ENCODE peak calls at places on chromosomes 12 and 14, in seven cellular contexts. One of them, this sample, is unnamed.

GRCh38 chr12:21697829-21698630 is 40.4 kb upstream of the LDHB start:
- DNase-seq in naive thymus-derived CD4-positive, alpha-beta T cell: peak; percentile 45
- DNase-seq in heart left ventricle: no peak
- DNase-seq in left ventricle myocardium inferior: no peak
- DNase-seq in stomach: no peak
- DNase-seq in spleen: no peak
- DNase-seq in lung: no peak
- DNase-seq in this sample: peak; percentile 41

GRCh38 chr12:21637985-21638891 is 19.4 kb downstream of the LDHB start:
- DNase-seq in naive thymus-derived CD4-positive, alpha-beta T cell: no peak
- DNase-seq in heart left ventricle: no peak
- DNase-seq in left ventricle myocardium inferior: no peak
- DNase-seq in stomach: no peak
- DNase-seq in spleen: no peak
- DNase-seq in lung: no peak
- DNase-seq in this sample: no peak

GRCh38 chr14:101072945-101073597 is 169.5 kb upstream of the RTL1 start:
- DNase-seq in naive thymus-derived CD4-positive, alpha-beta T cell: no peak
- DNase-seq in heart left ventricle: peak; percentile 18
- DNase-seq in left ventricle myocardium inferior: no peak
- DNase-seq in stomach: peak; percentile 31
- DNase-seq in spleen: peak; percentile 70
- DNase-seq in lung: peak; percentile 29
- DNase-seq in this sample: peak; percentile 77

GRCh38 chr14:60839657-60840056 is 105.1 kb downstream of the MNAT1 start:
- DNase-seq in naive thymus-derived CD4-positive, alpha-beta T cell: no peak
- DNase-seq in heart left ventricle: no peak
- DNase-seq in left ventricle myocardium inferior: no peak
- DNase-seq in stomach: no peak
- DNase-seq in spleen: peak; percentile 68
- DNase-seq in lung: no peak
- DNase-seq in this sample: no peak

GRCh38 chr12:105482976-105483375 is 152.5 kb downstream of the C12orf75 start:
- DNase-seq in naive thymus-derived CD4-positive, alpha-beta T cell: no peak
- DNase-seq in heart left ventricle: no peak
- DNase-seq in left ventricle myocardium inferior: no peak
- DNase-seq in stomach: no peak
- DNase-seq in spleen: no peak
- DNase-seq in lung: no peak
- DNase-seq in this sample: no peak

GRCh38 chr12:111741235-111741812 is 25.4 kb upstream of the ALDH2 start:
- DNase-seq in naive thymus-derived CD4-positive, alpha-beta T cell: no peak
- DNase-seq in heart left ventricle: no peak
- DNase-seq in left ventricle myocardium inferior: no peak
- DNase-seq in stomach: peak; percentile 43
- DNase-seq in spleen: no peak
- DNase-seq in lung: no peak
- DNase-seq in this sample: peak; percentile 33

GRCh38 chr14:94320243-94320642 is 2.9 kb downstream of the SERPINA6 start:
- DNase-seq in naive thymus-derived CD4-positive, alpha-beta T cell: no peak
- DNase-seq in heart left ventricle: no peak
- DNase-seq in left ventricle myocardium inferior: no peak
- DNase-seq in stomach: no peak
- DNase-seq in spleen: no peak
- DNase-seq in lung: no peak
- DNase-seq in this sample: peak; percentile 75

GRCh38 chr14:102371361-102371760 is 8.6 kb downstream of the TECPR2 start:
- DNase-seq in naive thymus-derived CD4-positive, alpha-beta T cell: no peak
- DNase-seq in heart left ventricle: no peak
- DNase-seq in left ventricle myocardium inferior: no peak
- DNase-seq in stomach: no peak
- DNase-seq in spleen: no peak
- DNase-seq in lung: no peak
- DNase-seq in this sample: no peak

GRCh38 chr12:49491823-49492222 is 47.0 kb upstream of the KCNH3 start:
- DNase-seq in naive thymus-derived CD4-positive, alpha-beta T cell: no peak
- DNase-seq in heart left ventricle: no peak
- DNase-seq in left ventricle myocardium inferior: no peak
- DNase-seq in stomach: no peak
- DNase-seq in spleen: no peak
- DNase-seq in lung: no peak
- DNase-seq in this sample: no peak

GRCh38 chr12:82805812-82806497 is 119.2 kb downstream of the TMTC2 start:
- DNase-seq in naive thymus-derived CD4-positive, alpha-beta T cell: no peak
- DNase-seq in heart left ventricle: no peak
- DNase-seq in left ventricle myocardium inferior: no peak
- DNase-seq in stomach: no peak
- DNase-seq in spleen: no peak
- DNase-seq in lung: no peak
- DNase-seq in this sample: no peak

GRCh38 chr12:68844788-68845695 is 37.1 kb downstream of the MDM2 start:
- DNase-seq in naive thymus-derived CD4-positive, alpha-beta T cell: no peak
- DNase-seq in heart left ventricle: no peak
- DNase-seq in left ventricle myocardium inferior: no peak
- DNase-seq in stomach: no peak
- DNase-seq in spleen: no peak
- DNase-seq in lung: no peak
- DNase-seq in this sample: no peak

GRCh38 chr12:122399592-122400373 is 22.7 kb downstream of the CLIP1 start:
- DNase-seq in naive thymus-derived CD4-positive, alpha-beta T cell: peak; percentile 72
- DNase-seq in heart left ventricle: peak; percentile 64
- DNase-seq in left ventricle myocardium inferior: peak; percentile 53
- DNase-seq in stomach: peak; percentile 75
- DNase-seq in spleen: peak; percentile 78
- DNase-seq in lung: peak; percentile 81
- DNase-seq in this sample: no peak

GRCh38 chr14:63174760-63175191 is 29.5 kb upstream of the RHOJ start:
- DNase-seq in naive thymus-derived CD4-positive, alpha-beta T cell: no peak
- DNase-seq in heart left ventricle: peak; percentile 24
- DNase-seq in left ventricle myocardium inferior: no peak
- DNase-seq in stomach: no peak
- DNase-seq in spleen: no peak
- DNase-seq in lung: no peak
- DNase-seq in this sample: no peak

GRCh38 chr12:98352835-98353234 is 162.6 kb upstream of the TMPO start:
- DNase-seq in naive thymus-derived CD4-positive, alpha-beta T cell: no peak
- DNase-seq in heart left ventricle: no peak
- DNase-seq in left ventricle myocardium inferior: no peak
- DNase-seq in stomach: no peak
- DNase-seq in spleen: no peak
- DNase-seq in lung: no peak
- DNase-seq in this sample: no peak

GRCh38 chr14:89384023-89384422 is 33.0 kb downstream of the FOXN3 start:
- DNase-seq in naive thymus-derived CD4-positive, alpha-beta T cell: no peak
- DNase-seq in heart left ventricle: no peak
- DNase-seq in left ventricle myocardium inferior: no peak
- DNase-seq in stomach: no peak
- DNase-seq in spleen: peak; percentile 94
- DNase-seq in lung: no peak
- DNase-seq in this sample: peak; percentile 75

GRCh38 chr14:89386214-89386886 is 30.7 kb downstream of the FOXN3 start:
- DNase-seq in naive thymus-derived CD4-positive, alpha-beta T cell: no peak
- DNase-seq in heart left ventricle: no peak
- DNase-seq in left ventricle myocardium inferior: no peak
- DNase-seq in stomach: no peak
- DNase-seq in spleen: no peak
- DNase-seq in lung: no peak
- DNase-seq in this sample: no peak

GRCh38 chr14:89384636-89385035 is 32.4 kb downstream of the FOXN3 start:
- DNase-seq in naive thymus-derived CD4-positive, alpha-beta T cell: no peak
- DNase-seq in heart left ventricle: no peak
- DNase-seq in left ventricle myocardium inferior: no peak
- DNase-seq in stomach: no peak
- DNase-seq in spleen: no peak
- DNase-seq in lung: no peak
- DNase-seq in this sample: no peak

GRCh38 chr14:89382487-89383170 is 34.4 kb downstream of the FOXN3 start:
- DNase-seq in naive thymus-derived CD4-positive, alpha-beta T cell: no peak
- DNase-seq in heart left ventricle: no peak
- DNase-seq in left ventricle myocardium inferior: no peak
- DNase-seq in stomach: no peak
- DNase-seq in spleen: no peak
- DNase-seq in lung: no peak
- DNase-seq in this sample: no peak

GRCh38 chr14:89383171-89383845 is 33.7 kb downstream of the FOXN3 start:
- DNase-seq in naive thymus-derived CD4-positive, alpha-beta T cell: no peak
- DNase-seq in heart left ventricle: no peak
- DNase-seq in left ventricle myocardium inferior: no peak
- DNase-seq in stomach: no peak
- DNase-seq in spleen: no peak
- DNase-seq in lung: no peak
- DNase-seq in this sample: no peak
- H3K4me1 ChIP-seq in naive thymus-derived CD4-positive, alpha-beta T cell: no peaks in the 10 kb centered on the region
- H3K4me1 ChIP-seq in heart left ventricle: peaks cover 24% of the 10 kb centered on the region
- H3K4me1 ChIP-seq in left ventricle myocardium inferior: peaks cover 86% of the 10 kb centered on the region
- H3K4me1 ChIP-seq in stomach: peaks cover 3% of the 10 kb centered on the region
- H3K4me1 ChIP-seq in spleen: peaks cover 13% of the 10 kb centered on the region
- H3K4me1 ChIP-seq in lung: no peaks in the 10 kb centered on the region
- H3K4me1 ChIP-seq in this sample: peaks cover 13% of the 10 kb centered on the region

DNA sequence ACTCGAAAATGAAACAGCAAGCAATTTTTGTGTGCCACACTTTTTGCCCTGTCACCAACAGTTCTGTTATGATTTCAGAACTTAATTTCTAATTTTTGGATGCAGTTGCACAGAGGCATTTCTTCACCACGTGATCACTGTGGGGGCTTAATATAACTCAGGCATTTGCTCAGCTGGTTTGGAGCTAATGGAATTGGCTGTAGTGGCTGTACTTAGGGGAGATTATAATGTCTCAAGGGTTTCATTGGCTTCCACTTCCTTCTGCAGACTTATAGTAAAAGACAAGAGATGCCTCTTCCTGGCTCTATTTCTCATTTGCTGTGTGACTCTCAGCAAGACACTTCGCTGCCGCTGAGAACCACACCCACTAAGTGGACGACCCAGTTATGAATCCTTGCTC is 452.4 kb downstream of the RAD51B start:
- DNase-seq in naive thymus-derived CD4-positive, alpha-beta T cell: peak; percentile 11
- DNase-seq in heart left ventricle: no peak
- DNase-seq in left ventricle myocardium inferior: no peak
- DNase-seq in stomach: no peak
- DNase-seq in spleen: no peak
- DNase-seq in lung: no peak
- DNase-seq in this sample: no peak
- H3K4me1 ChIP-seq in naive thymus-derived CD4-positive, alpha-beta T cell: peaks cover 10% of the 10 kb centered on the region
- H3K4me1 ChIP-seq in heart left ventricle: no peaks in the 10 kb centered on the region
- H3K4me1 ChIP-seq in left ventricle myocardium inferior: peaks cover 18% of the 10 kb centered on the region
- H3K4me1 ChIP-seq in stomach: peaks cover 16% of the 10 kb centered on the region
- H3K4me1 ChIP-seq in spleen: peaks cover 20% of the 10 kb centered on the region
- H3K4me1 ChIP-seq in lung: peaks cover 7% of the 10 kb centered on the region
- H3K4me1 ChIP-seq in this sample: peaks cover 10% of the 10 kb centered on the region

GRCh38 chr12:52086366-52086765 is 6.9 kb downstream of the SMIM41 start:
- DNase-seq in naive thymus-derived CD4-positive, alpha-beta T cell: no peak
- DNase-seq in heart left ventricle: no peak
- DNase-seq in left ventricle myocardium inferior: no peak
- DNase-seq in stomach: no peak
- DNase-seq in spleen: peak; percentile 71
- DNase-seq in lung: no peak
- DNase-seq in this sample: peak; percentile 66

GRCh38 chr12:52082988-52083637 is 3.6 kb downstream of the SMIM41 start:
- DNase-seq in naive thymus-derived CD4-positive, alpha-beta T cell: peak; percentile 60
- DNase-seq in heart left ventricle: peak; percentile 64
- DNase-seq in left ventricle myocardium inferior: peak; percentile 51
- DNase-seq in stomach: peak; percentile 61
- DNase-seq in spleen: peak; percentile 89
- DNase-seq in lung: peak; percentile 59
- DNase-seq in this sample: no peak

GRCh38 chr12:52083638-52083996 is 4.1 kb downstream of the SMIM41 start:
- DNase-seq in naive thymus-derived CD4-positive, alpha-beta T cell: no peak
- DNase-seq in heart left ventricle: no peak
- DNase-seq in left ventricle myocardium inferior: no peak
- DNase-seq in stomach: no peak
- DNase-seq in spleen: no peak
- DNase-seq in lung: no peak
- DNase-seq in this sample: no peak

GRCh38 chr12:52085682-52086180 is 6.2 kb downstream of the SMIM41 start:
- DNase-seq in naive thymus-derived CD4-positive, alpha-beta T cell: no peak
- DNase-seq in heart left ventricle: no peak
- DNase-seq in left ventricle myocardium inferior: no peak
- DNase-seq in stomach: no peak
- DNase-seq in spleen: peak; percentile 43
- DNase-seq in lung: no peak
- DNase-seq in this sample: no peak

GRCh38 chr12:52084491-52085231 is 5.2 kb downstream of the SMIM41 start:
- DNase-seq in naive thymus-derived CD4-positive, alpha-beta T cell: no peak
- DNase-seq in heart left ventricle: no peak
- DNase-seq in left ventricle myocardium inferior: no peak
- DNase-seq in stomach: no peak
- DNase-seq in spleen: peak; percentile 36
- DNase-seq in lung: no peak
- DNase-seq in this sample: no peak
- H3K4me1 ChIP-seq in naive thymus-derived CD4-positive, alpha-beta T cell: no peaks in the 10 kb centered on the region
- H3K4me1 ChIP-seq in heart left ventricle: peaks cover 25% of the 10 kb centered on the region
- H3K4me1 ChIP-seq in left ventricle myocardium inferior: peaks cover 34% of the 10 kb centered on the region
- H3K4me1 ChIP-seq in stomach: peaks cover 16% of the 10 kb centered on the region
- H3K4me1 ChIP-seq in spleen: peaks cover 33% of the 10 kb centered on the region
- H3K4me1 ChIP-seq in lung: no peaks in the 10 kb centered on the region
- H3K4me1 ChIP-seq in this sample: peaks cover 9% of the 10 kb centered on the region

GRCh38 chr14:104582649-104583048 is 3.1 kb downstream of the C14orf180 start:
- DNase-seq in naive thymus-derived CD4-positive, alpha-beta T cell: no peak
- DNase-seq in heart left ventricle: peak; percentile 86
- DNase-seq in left ventricle myocardium inferior: peak; percentile 88
- DNase-seq in stomach: peak; percentile 68
- DNase-seq in spleen: no peak
- DNase-seq in lung: no peak
- DNase-seq in this sample: no peak

GRCh38 chr14:104581521-104581920 is 2.0 kb downstream of the C14orf180 start:
- DNase-seq in naive thymus-derived CD4-positive, alpha-beta T cell: no peak
- DNase-seq in heart left ventricle: no peak
- DNase-seq in left ventricle myocardium inferior: no peak
- DNase-seq in stomach: no peak
- DNase-seq in spleen: no peak
- DNase-seq in lung: no peak
- DNase-seq in this sample: no peak

GRCh38 chr14:104579507-104579906 is at the start of gene C14orf180:
- DNase-seq in naive thymus-derived CD4-positive, alpha-beta T cell: no peak
- DNase-seq in heart left ventricle: peak; percentile 78
- DNase-seq in left ventricle myocardium inferior: peak; percentile 72
- DNase-seq in stomach: peak; percentile 82
- DNase-seq in spleen: no peak
- DNase-seq in lung: no peak
- DNase-seq in this sample: peak; percentile 56

GRCh38 chr14:104582005-104582404 is 2.4 kb downstream of the C14orf180 start:
- DNase-seq in naive thymus-derived CD4-positive, alpha-beta T cell: no peak
- DNase-seq in heart left ventricle: peak; percentile 80
- DNase-seq in left ventricle myocardium inferior: peak; percentile 81
- DNase-seq in stomach: peak; percentile 60
- DNase-seq in spleen: no peak
- DNase-seq in lung: no peak
- DNase-seq in this sample: no peak

DNA sequence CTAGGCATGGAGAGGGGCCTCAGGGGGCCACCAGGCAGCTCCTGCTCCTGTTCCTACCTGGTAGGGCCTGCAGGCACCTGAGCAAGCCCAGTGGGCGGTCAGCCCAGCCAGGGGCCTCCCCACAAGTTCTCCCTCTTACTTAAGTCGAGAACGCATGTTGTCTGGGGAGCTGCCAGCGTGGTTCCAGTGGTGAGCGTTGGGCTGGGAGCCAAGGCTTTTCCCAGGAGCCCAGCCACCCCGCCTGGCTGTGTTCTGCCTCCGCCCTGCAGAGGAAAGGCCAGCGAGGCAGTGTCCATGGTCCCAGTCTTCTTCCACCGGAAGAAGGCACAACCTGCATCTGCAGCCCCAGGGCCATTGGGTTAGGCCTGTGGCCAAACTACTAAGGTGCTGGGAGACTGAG is 1.4 kb downstream of the C14orf180 start:
- DNase-seq in naive thymus-derived CD4-positive, alpha-beta T cell: no peak
- DNase-seq in heart left ventricle: peak; percentile 79
- DNase-seq in left ventricle myocardium inferior: peak; percentile 84
- DNase-seq in stomach: peak; percentile 94
- DNase-seq in spleen: no peak
- DNase-seq in lung: no peak
- DNase-seq in this sample: no peak
- H3K4me1 ChIP-seq in naive thymus-derived CD4-positive, alpha-beta T cell: no peaks in the 10 kb centered on the region
- H3K4me1 ChIP-seq in heart left ventricle: peaks cover 33% of the 10 kb centered on the region
- H3K4me1 ChIP-seq in left ventricle myocardium inferior: peaks cover 85% of the 10 kb centered on the region
- H3K4me1 ChIP-seq in stomach: peaks cover 67% of the 10 kb centered on the region
- H3K4me1 ChIP-seq in spleen: no peaks in the 10 kb centered on the region
- H3K4me1 ChIP-seq in lung: peaks cover 3% of the 10 kb centered on the region
- H3K4me1 ChIP-seq in this sample: peaks cover 22% of the 10 kb centered on the region

This sample was measured in mucosa of descending colon.